ENCODE peak calls at places on chromosomes 5 and 9, in eight cellular contexts. Q is A549, D is Peyer's patch, L is fibroblast of mammary gland, C is glutamatergic neuron, A is nephron progenitor cell, J is hepatocyte, N is GM23338. B is an unnamed sample.

GRCh38 chr9:116705531-116705930 is 18.4 kb downstream of the TRIM32 start:
- DNase-seq in Q (no peak), D (no peak), L (no peak), C (no peak), A (no peak), J (no peak), N (no peak), B (no peak)

GRCh38 chr5:10289353-10289752 is 18.3 kb downstream of the CMBL start:
- DNase-seq in Q (no peak), D (peak; percentile 72), L (peak; percentile 49), C (no peak), A (no peak), J (no peak), N (no peak), B (no peak)

GRCh38 chr5:65105301-65105700 is 336.6 kb downstream of the CWC27 start:
- DNase-seq in Q (no peak), D (no peak), L (no peak), C (no peak), A (no peak), J (no peak), N (no peak), B (no peak)

GRCh38 chr9:88794100-88794499 is 197.2 kb upstream of the S1PR3 start:
- DNase-seq in Q (no peak), D (no peak), L (no peak), C (no peak), A (no peak), J (no peak), N (no peak), B (no peak)

GRCh38 chr9:121640486-121641227 is 10.8 kb upstream of the DAB2IP start:
- DNase-seq in Q (no peak), D (peak; percentile 37), L (no peak), C (no peak), A (no peak), J (no peak), N (no peak), B (no peak)

GRCh38 chr9:133513214-133514088 is 11.3 kb downstream of the MYMK start:
- DNase-seq in Q (no peak), D (no peak), L (no peak), C (no peak), A (no peak), J (no peak), N (no peak), B (no peak)

GRCh38 chr9:121675969-121676822 is 24.8 kb downstream of the DAB2IP start:
- DNase-seq in Q (no peak), D (no peak), L (no peak), C (no peak), A (no peak), J (peak; percentile 57), N (no peak), B (no peak)

GRCh38 chr9:5582835-5583195 is 46.1 kb upstream of the RIC1 start:
- DNase-seq in Q (no peak), D (no peak), L (peak; percentile 81), C (no peak), A (no peak), J (no peak), N (no peak), B (no peak)

GRCh38 chr5:57332350-57332749 is 150.3 kb downstream of the ACTBL2 start:
- DNase-seq in Q (no peak), D (no peak), L (peak; percentile 63), C (no peak), A (no peak), J (no peak), N (no peak), B (no peak)

GRCh38 chr9:129487307-129487657 is 133.6 kb downstream of the C9orf50 start:
- DNase-seq in Q (peak; percentile 59), D (no peak), L (peak; percentile 22), C (no peak), A (no peak), J (no peak), N (no peak), B (no peak)

GRCh38 chr9:106177216-106177615 is 482.9 kb downstream of the TMEM38B start:
- DNase-seq in Q (no peak), D (no peak), L (no peak), C (no peak), A (no peak), J (no peak), N (no peak), B (no peak)

GRCh38 chr9:22147818-22148573 is 138.9 kb upstream of the CDKN2B start:
- DNase-seq in Q (peak; percentile 90), D (no peak), L (peak; percentile 99), C (no peak), A (no peak), J (no peak), N (no peak), B (peak; percentile 41)

GRCh38 chr9:97388721-97389238 is 23.1 kb upstream of the TDRD7 start:
- DNase-seq in Q (no peak), D (no peak), L (no peak), C (no peak), A (no peak), J (no peak), N (no peak), B (peak; percentile 11)

GRCh38 chr5:139638090-139638735 is 9.9 kb upstream of the CXXC5 start:
- DNase-seq in Q (no peak), D (peak; percentile 86), L (peak; percentile 75), C (peak; percentile 88), A (peak; percentile 50), J (peak; percentile 85), N (peak; percentile 71), B (peak; percentile 74)

GRCh38 chr9:116381350-116381749 is 227.8 kb downstream of the PAPPA start:
- DNase-seq in Q (no peak), D (no peak), L (no peak), C (no peak), A (no peak), J (no peak), N (no peak), B (no peak)

GRCh38 chr9:133210202-133210532 is 1.1 kb upstream of the OBP2B start:
- DNase-seq in Q (no peak), D (no peak), L (no peak), C (no peak), A (no peak), J (no peak), N (no peak), B (peak; percentile 70)

GRCh38 chr9:113568481-113569321 is 105.2 kb downstream of the RGS3 start:
- DNase-seq in Q (no peak), D (no peak), L (no peak), C (no peak), A (no peak), J (peak; percentile 48), N (no peak), B (no peak)

GRCh38 chr5:6714221-6715041 is 1.2 kb downstream of the TENT4A start:
- DNase-seq in Q (peak; percentile 16), D (peak; percentile 59), L (no peak), C (peak; percentile 58), A (peak; percentile 52), J (peak; percentile 57), N (peak; percentile 35), B (peak; percentile 37)
- TF ChIP-seq CTCF in Q (no peak), D (no peak), L (no peak), C (no peak), A (no peak), J (no peak), N (no peak), B (no peak)

DNA sequence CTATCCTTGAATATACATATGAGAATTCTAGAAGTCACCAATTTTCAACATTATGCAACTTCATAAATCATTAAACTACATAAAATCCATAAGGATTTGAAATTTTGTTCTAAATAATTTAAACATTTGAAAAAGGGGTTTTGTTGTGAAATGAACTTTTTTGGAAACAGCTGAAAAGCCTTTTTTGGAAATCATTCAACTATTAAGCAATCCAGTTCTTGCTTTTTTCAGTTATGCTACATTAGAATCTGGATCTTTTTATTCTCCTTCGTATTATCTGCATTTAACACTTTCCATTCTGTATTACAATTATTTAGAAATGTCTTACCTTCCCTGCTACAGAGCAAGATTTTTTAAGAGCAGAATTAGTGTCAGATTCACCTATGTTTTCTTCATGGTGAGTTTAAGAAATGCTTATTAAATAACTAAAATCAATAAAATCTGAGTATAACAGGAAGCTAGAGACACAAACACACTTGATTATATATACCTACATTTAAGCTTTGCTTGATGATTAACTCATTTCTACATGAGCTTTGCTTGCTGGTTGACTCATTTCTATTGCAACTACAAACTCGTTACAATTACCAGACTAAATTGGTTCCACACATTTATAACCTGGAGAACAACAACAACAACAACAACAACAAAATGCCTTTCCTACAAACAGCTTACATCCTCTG is 50.2 kb downstream of the RASEF start:
- DNase-seq in Q (no peak), D (no peak), L (peak; percentile 6), C (no peak), A (no peak), J (no peak), N (no peak), B (no peak)
- TF ChIP-seq CTCF in Q (no peak), D (no peak), L (no peak), C (no peak), A (no peak), J (no peak), N (no peak), B (no peak)

GRCh38 chr5:54379590-54379989 is 69.2 kb upstream of the ARL15 start:
- DNase-seq in Q (no peak), D (no peak), L (no peak), C (no peak), A (no peak), J (no peak), N (no peak), B (no peak)
- TF ChIP-seq CTCF in Q (no peak), D (no peak), L (no peak), C (no peak), A (no peak), J (no peak), N (no peak), B (no peak)

DNA sequence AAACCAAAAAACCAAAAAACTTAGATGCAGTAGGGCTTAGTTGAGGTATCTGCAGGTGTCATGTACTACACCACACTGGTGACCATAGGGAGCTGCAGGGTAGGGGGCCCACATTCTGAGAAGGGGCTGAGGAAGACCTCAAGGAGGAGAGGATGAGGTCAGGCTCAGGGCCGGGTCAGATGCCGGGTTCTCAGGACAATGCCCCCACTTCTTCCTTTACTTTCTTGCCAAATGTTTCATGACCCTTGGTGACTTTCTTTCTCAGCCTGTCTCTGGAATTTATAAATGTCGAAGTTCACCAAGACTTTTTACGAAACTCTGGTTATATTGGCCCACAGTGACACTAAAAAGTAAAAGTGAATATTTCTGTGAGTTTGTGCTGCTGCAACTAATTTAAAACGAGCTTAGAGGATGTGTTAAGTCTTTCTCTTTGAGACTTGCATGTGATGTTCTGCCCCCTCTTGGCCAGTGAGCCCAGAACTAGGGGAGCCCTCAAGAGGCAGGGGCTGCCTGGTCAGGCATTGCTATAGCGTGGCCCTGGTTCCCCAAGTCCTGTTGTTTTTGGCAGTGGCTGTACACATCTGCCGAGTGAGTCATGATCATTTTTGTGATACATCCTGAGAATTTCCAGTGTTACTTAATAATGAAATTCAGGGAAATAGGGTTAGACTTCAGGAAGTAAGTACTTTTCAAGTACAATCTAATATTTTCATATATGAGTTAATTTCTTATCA is 11.2 kb downstream of the ACO1 start:
- DNase-seq in Q (peak; percentile 31), D (no peak), L (peak; percentile 97), C (no peak), A (no peak), J (no peak), N (peak; percentile 40), B (peak; percentile 18)
- TF ChIP-seq CTCF in Q (no peak), D (no peak), L (peak; percentile 50), C (no peak), A (no peak), J (no peak), N (peak; percentile 39), B (no peak)

GRCh38 chr5:136028782-136029742 is at the start of gene TGFBI:
- DNase-seq in Q (peak; percentile 78), D (peak; percentile 75), L (peak; percentile 54), C (peak; percentile 72), A (peak; percentile 79), J (peak; percentile 87), N (peak; percentile 92), B (peak; percentile 72)
- TF ChIP-seq CTCF in Q (no peak), D (no peak), L (no peak), C (no peak), A (no peak), J (peak; percentile 19), N (no peak), B (peak; percentile 14)

GRCh38 chr5:172901788-172902496 is 57.3 kb upstream of the RPL26L1 start:
- DNase-seq in Q (peak; percentile 92), D (no peak), L (peak; percentile 67), C (no peak), A (peak; percentile 21), J (peak; percentile 63), N (peak; percentile 24), B (peak; percentile 17)
- TF ChIP-seq CTCF in Q (no peak), D (no peak), L (no peak), C (no peak), A (no peak), J (no peak), N (no peak), B (no peak)